ENCODE peak calls at places on chromosomes 16 and 17, in five cellular contexts. R is stimulated activated naive CD4-positive, alpha-beta T cell; H is EL; N is nephron progenitor cell; D is NCI-H1092 treated with DMSO at 0.1 percent for 48 hours. E is an unnamed sample.
A peak's percentile ranks its signal among the peaks of the same experiment; 100 is the strongest.

GRCh38 chr16:81997738-81998137 is 13.5 kb downstream of the SDR42E1 start:
- DNase-seq in R (no peak), H (peak; percentile 84), N (no peak), D (no peak), E (no peak)

GRCh38 chr16:3282103-3282746 is 1.1 kb upstream of the ZNF263 start:
- DNase-seq in R (no peak), H (peak; percentile 78), N (no peak), D (peak; percentile 91), E (no peak)

GRCh38 chr17:6701719-6702118 is 11.4 kb downstream of the SLC13A5 start:
- DNase-seq in R (no peak), H (peak; percentile 37), N (peak; percentile 62), D (no peak), E (no peak)

GRCh38 chr16:76265434-76266045 is 11.7 kb upstream of the CNTNAP4 start:
- DNase-seq in R (no peak), H (peak; percentile 0), N (peak; percentile 47), D (peak; percentile 11), E (peak; percentile 8)

GRCh38 chr16:78538919-78539318 is 439.5 kb downstream of the WWOX start:
- DNase-seq in R (no peak), H (no peak), N (no peak), D (no peak), E (no peak)

GRCh38 chr16:31269541-31269940 is 9.8 kb downstream of the ITGAM start:
- DNase-seq in R (no peak), H (no peak), N (no peak), D (no peak), E (no peak)

GRCh38 chr17:57595942-57596695 is 149.0 kb downstream of the CCDC182 start:
- DNase-seq in R (no peak), H (no peak), N (no peak), D (no peak), E (no peak)

GRCh38 chr17:65547253-65547670 is 14.2 kb downstream of the AXIN2 start:
- DNase-seq in R (no peak), H (no peak), N (no peak), D (no peak), E (no peak)

GRCh38 chr17:82050761-82051641 is 610 bp downstream of the RFNG start:
- DNase-seq in R (no peak), H (no peak), N (no peak), D (no peak), E (no peak)

GRCh38 chr17:61583242-61583641 is 7.8 kb downstream of the NACA2 start:
- DNase-seq in R (no peak), H (peak; percentile 78), N (no peak), D (peak; percentile 27), E (no peak)

GRCh38 chr16:84943620-84944019 is 67.7 kb downstream of the ZDHHC7 start:
- DNase-seq in R (no peak), H (peak; percentile 30), N (no peak), D (no peak), E (no peak)

GRCh38 chr16:56988948-56989945 is at the start of gene NLRC5:
- DNase-seq in R (peak; percentile 87), H (peak; percentile 88), N (peak; percentile 69), D (peak; percentile 66), E (no peak)

GRCh38 chr17:41614098-41614497 is 1.5 kb upstream of the KRT16 start:
- DNase-seq in R (no peak), H (no peak), N (no peak), D (no peak), E (no peak)

GRCh38 chr17:72110953-72111339 is 9.9 kb upstream of the SOX9 start:
- DNase-seq in R (no peak), H (no peak), N (no peak), D (no peak), E (no peak)

GRCh38 chr16:5025171-5025632 is 8.5 kb downstream of the NAGPA start:
- DNase-seq in R (no peak), H (no peak), N (peak; percentile 59), D (peak; percentile 77), E (no peak)

GRCh38 chr16:69838417-69838990 is 76.4 kb downstream of the WWP2 start:
- DNase-seq in R (no peak), H (no peak), N (no peak), D (no peak), E (no peak)

GRCh38 chr16:56780646-56781045 is 50.7 kb downstream of the NUP93 start:
- DNase-seq in R (no peak), H (no peak), N (no peak), D (no peak), E (no peak)

GRCh38 chr17:5535436-5535835 is 48.9 kb downstream of the NLRP1 start:
- DNase-seq in R (no peak), H (no peak), N (no peak), D (no peak), E (no peak)

GRCh38 chr16:83954577-83955016 is 1.6 kb downstream of the OSGIN1 start:
- DNase-seq in R (no peak), H (peak; percentile 82), N (no peak), D (no peak), E (no peak)